ENCODE peak calls at places on chromosomes 3 and 15, in six cellular contexts. E is K562, B is colonic mucosa, F is heart right ventricle, O is endodermal cell, R is fibroblast of lung. J is an unnamed sample. For H3K36me3 and H3K27me3, the result is how much of the 10 kb centered on the place peaks cover.

GRCh38 chr15:37122703-37123102 is 22.4 kb upstream of the MEIS2 start:
- DNase-seq in F (no peak), E (no peak), O (no peak), B (no peak), R (peak), J (no peak)

GRCh38 chr3:149026718-149027117 is 35.4 kb downstream of the GYG1 start:
- DNase-seq in R (no peak), B (no peak), E (no peak), F (no peak), O (no peak), J (no peak)

GRCh38 chr3:61018807-61019206 is 232.4 kb downstream of the FHIT start:
- DNase-seq in R (no peak), O (no peak), E (no peak), B (no peak), F (no peak), J (no peak)

GRCh38 chr3:129182390-129183180 is 1.1 kb downstream of the CNBP start:
- DNase-seq in E (no peak), O (peak), F (no peak), B (no peak), R (no peak), J (peak)

GRCh38 chr3:132625613-132626012 is 28.5 kb downstream of the ACKR4 start:
- DNase-seq in O (no peak), R (no peak), E (no peak), B (no peak), F (no peak), J (no peak)

GRCh38 chr3:99330924-99331532 is 307.4 kb upstream of the COL8A1 start:
- DNase-seq in E (no peak), O (no peak), R (no peak), F (no peak), B (no peak), J (no peak)

GRCh38 chr3:120344349-120344748 is 4.8 kb downstream of the LRRC58 start:
- DNase-seq in E (no peak), F (no peak), O (no peak), B (no peak), R (peak), J (no peak)

GRCh38 chr3:127443581-127444375 is 146.8 kb downstream of the TPRA1 start:
- DNase-seq in F (no peak), E (no peak), B (no peak), O (peak), R (no peak), J (no peak)

GRCh38 chr15:36029606-36030005 is 483.6 kb upstream of the DPH6 start:
- DNase-seq in R (peak), E (no peak), B (no peak), O (no peak), F (no peak), J (no peak)

GRCh38 chr3:186421946-186422345 is 59.9 kb upstream of the DGKG start:
- DNase-seq in R (no peak), F (no peak), E (no peak), O (no peak), B (no peak), J (no peak)

GRCh38 chr3:60720696-60721228 is 530.5 kb downstream of the FHIT start:
- DNase-seq in B (no peak), O (no peak), R (peak), E (no peak), F (no peak), J (no peak)

GRCh38 chr3:60010778-60011177 is 961.0 kb upstream of the CFAP20DC start:
- DNase-seq in B (peak), F (no peak), O (no peak), E (no peak), R (no peak), J (no peak)

GRCh38 chr3:47086071-47086470 is 77.8 kb downstream of the SETD2 start:
- DNase-seq in E (no peak), B (no peak), F (no peak), R (no peak), O (no peak), J (no peak)

GRCh38 chr3:177781686-177782161 is 584.4 kb upstream of the TBL1XR1 start:
- DNase-seq in O (no peak), E (no peak), B (no peak), F (peak), R (peak), J (no peak)

GRCh38 chr3:157190242-157190876 is 30.4 kb upstream of the CCNL1 start:
- DNase-seq in F (no peak), O (no peak), R (no peak), B (no peak), E (no peak), J (no peak)

GRCh38 chr3:54967586-54968244 is 39.9 kb upstream of the LRTM1 start:
- DNase-seq in R (peak), B (no peak), F (no peak), E (no peak), O (no peak), J (no peak)

GRCh38 chr3:46461971-46462910 is 2.5 kb downstream of the LTF start:
- DNase-seq in R (peak), E (no peak), O (peak), B (no peak), F (no peak), J (no peak)

GRCh38 chr15:74838746-74839525 is 4.0 kb downstream of the ULK3 start:
- DNase-seq in F (no peak), R (no peak), E (peak), B (no peak), O (no peak), J (peak)

GRCh38 chr3:62415312-62415791 is 42.0 kb upstream of the FEZF2 start:
- DNase-seq in O (peak), F (no peak), R (no peak), E (no peak), B (no peak), J (peak)

GRCh38 chr3:134064081-134064480 is 34.4 kb upstream of the SLCO2A1 start:
- DNase-seq in E (no peak), O (peak), B (peak), R (no peak), F (no peak), J (no peak)

GRCh38 chr3:59771760-59772159 is 721.9 kb upstream of the CFAP20DC start:
- DNase-seq in R (peak), O (no peak), E (no peak), B (no peak), F (no peak), J (no peak)

GRCh38 chr3:102161362-102162006 is 273.3 kb upstream of the ZPLD1 start:
- DNase-seq in R (no peak), O (no peak), B (no peak), E (no peak), F (no peak), J (no peak)

GRCh38 chr15:100694381-100695012 is 92.1 kb downstream of the ASB7 start:
- DNase-seq in R (peak), O (no peak), E (no peak), F (no peak), B (peak), J (no peak)

GRCh38 chr15:25481208-25481862 is 42.5 kb upstream of the UBE3A start:
- DNase-seq in R (no peak), F (no peak), O (peak), B (no peak), E (no peak), J (peak)

GRCh38 chr3:184233127-184233843 is 3.9 kb downstream of the VWA5B2 start:
- DNase-seq in E (no peak), R (no peak), B (no peak), O (no peak), F (no peak), J (peak)

GRCh38 chr3:78728406-78729145 is 1039.2 kb downstream of the ROBO1 start:
- DNase-seq in E (no peak), O (peak), R (peak), F (peak), B (peak), J (peak)

GRCh38 chr15:57237282-57237642 is 139.0 kb upstream of the CGNL1 start:
- DNase-seq in F (no peak), O (no peak), B (no peak), R (no peak), E (no peak), J (no peak)

GRCh38 chr3:60025071-60026055 is 975.5 kb upstream of the CFAP20DC start:
- DNase-seq in E (no peak), F (no peak), B (no peak), O (no peak), R (no peak), J (no peak)

GRCh38 chr3:51706788-51707731 is at the start of gene GRM2:
- DNase-seq in O (peak), B (peak), E (peak), F (peak), R (peak), J (peak)

GRCh38 chr3:138213373-138214085 is 26.4 kb downstream of the ARMC8 start:
- DNase-seq in O (no peak), R (no peak), E (no peak), B (no peak), F (no peak), J (no peak)

GRCh38 chr3:79423417-79423816 is 344.4 kb downstream of the ROBO1 start:
- DNase-seq in O (no peak), B (no peak), R (no peak), E (no peak), F (no peak), J (no peak)

DNA sequence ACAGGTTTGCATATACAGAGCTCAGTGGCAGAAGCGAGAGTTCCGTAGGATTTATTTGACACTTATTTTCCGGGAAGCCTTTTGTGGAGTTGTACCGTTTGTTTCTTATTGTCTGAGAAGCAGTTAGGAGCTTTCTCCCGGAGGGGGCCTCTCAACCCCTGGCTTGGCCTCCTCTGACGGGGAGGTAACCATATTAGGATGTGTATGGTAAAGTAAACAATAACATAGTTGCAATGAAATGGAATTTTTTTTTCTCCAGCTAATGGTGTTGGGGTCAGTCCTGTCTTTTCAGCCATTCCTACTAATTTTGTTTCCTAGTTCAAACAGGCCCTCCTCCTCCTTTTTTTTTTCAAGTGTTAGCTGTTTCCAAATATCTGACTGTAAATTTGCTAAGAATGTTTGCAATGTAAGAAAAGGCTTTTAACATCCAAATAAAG is 338.5 kb downstream of the FOXP1 start:
- DNase-seq in O (no peak), R (peak), F (no peak), B (no peak), E (no peak), J (peak)
- H3K4me3 ChIP-seq in O (peak), R (peak), F (peak), B (no peak), E (no peak), J (no peak)

GRCh38 chr3:171487382-171487781 is 27.2 kb upstream of the TNIK start:
- DNase-seq in O (no peak), B (no peak), R (no peak), E (no peak), F (no peak), J (no peak)

GRCh38 chr3:171490901-171491300 is 30.7 kb upstream of the TNIK start:
- DNase-seq in O (no peak), R (no peak), E (no peak), B (no peak), F (no peak), J (no peak)

GRCh38 chr3:171489348-171489747 is 29.1 kb upstream of the TNIK start:
- DNase-seq in O (no peak), F (no peak), R (no peak), B (no peak), E (no peak), J (no peak)

GRCh38 chr3:171491412-171491811 is 31.2 kb upstream of the TNIK start:
- DNase-seq in R (peak), E (no peak), B (no peak), O (no peak), F (no peak), J (no peak)

DNA sequence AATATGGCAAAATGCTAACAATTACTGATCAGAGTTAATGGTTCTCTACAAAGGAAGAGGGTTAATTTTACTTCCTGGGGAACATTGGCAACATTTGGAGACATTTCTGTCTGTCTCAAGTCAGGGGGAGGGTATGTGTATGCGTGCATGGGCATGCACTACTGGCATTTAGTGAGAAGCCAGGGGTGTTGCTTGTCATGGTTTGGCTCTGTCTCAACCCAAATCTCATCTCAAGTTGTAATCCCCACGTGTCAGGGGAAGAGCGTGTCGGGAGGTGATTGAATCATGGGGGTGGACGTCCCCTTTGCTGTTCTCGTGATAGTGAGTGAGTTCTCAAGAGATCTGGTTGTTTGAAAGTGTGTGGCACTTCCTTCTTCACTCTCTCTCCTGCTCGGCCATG is 28.3 kb upstream of the TNIK start:
- DNase-seq in B (no peak), E (no peak), R (no peak), F (no peak), O (no peak), J (no peak)
- H3K36me3 ChIP-seq in B (under half), E (under half), R (under half), F (under half), O (under half), J (under half)

DNA sequence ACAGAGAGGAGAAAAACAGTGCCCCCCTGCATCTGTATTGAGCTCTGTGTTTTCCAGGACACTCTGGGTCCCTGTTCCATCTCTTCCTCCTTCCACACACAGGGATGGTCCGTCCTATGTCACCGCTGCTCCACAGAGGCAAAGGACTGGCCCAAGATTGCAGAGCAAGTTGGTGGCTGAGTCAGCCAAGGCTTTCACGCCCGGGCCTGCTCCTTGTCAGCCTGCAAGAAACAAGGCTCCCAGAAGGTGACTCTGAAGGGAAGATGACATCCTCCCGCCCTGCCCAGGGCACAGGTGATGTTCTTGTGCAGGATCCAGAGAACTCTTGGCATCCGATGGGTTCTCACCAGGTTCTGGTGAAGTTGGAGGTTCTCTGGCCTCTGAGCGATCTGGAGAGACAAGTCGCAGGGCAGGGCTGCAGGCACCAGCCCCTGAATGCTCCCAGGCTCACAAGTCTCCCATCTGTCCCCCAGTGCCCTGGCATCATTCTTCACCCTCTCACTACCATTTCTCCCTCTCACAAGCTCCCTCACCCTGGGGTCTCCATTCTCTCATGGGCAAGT is 138.6 kb downstream of the MEGF11 start:
- DNase-seq in B (no peak), R (no peak), F (no peak), E (no peak), O (no peak), J (no peak)
- H3K27me3 ChIP-seq in B (under half), R (under half), F (under half), E (under half), O (under half), J (under half)

DNA sequence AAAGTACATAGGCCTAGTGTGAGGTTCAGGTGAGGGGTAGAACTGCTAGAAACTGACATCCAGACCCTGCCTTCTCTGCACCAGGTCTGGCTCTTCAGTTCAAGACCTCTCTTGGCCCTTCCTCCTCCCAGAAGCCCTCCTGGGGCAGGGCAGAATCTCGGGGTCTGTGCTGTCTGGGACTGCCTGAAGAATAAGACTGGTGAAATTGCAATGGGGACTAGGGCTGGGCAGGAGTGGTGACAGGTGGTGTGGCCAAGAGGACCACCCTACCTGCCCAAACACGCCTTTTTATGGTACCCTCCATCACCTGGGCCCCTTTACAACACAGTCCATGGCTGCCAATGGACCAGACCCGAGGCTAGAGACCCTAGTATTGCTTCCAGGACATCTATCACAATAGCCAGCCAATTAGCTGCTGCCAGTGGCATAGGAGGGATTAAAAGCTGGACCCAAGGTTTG is 1.5 kb upstream of the NCKIPSD start:
- DNase-seq in F (no peak), O (peak), R (no peak), E (no peak), B (no peak), J (no peak)
- H3K4me3 ChIP-seq in F (no peak), O (no peak), R (no peak), E (no peak), B (no peak), J (no peak)